ENCODE peak calls at places on chromosomes 13 and 19, in seven cellular contexts. O is mammary epithelial cell; L is A549; W is effector memory CD4-positive, alpha-beta T cell; S is body of pancreas; U is HCT116; K is A673. G is an unnamed sample.

GRCh38 chr19:48826606-48827020 is 9.7 kb downstream of the HSD17B14 start:
- DNase-seq in O (no peak), L (peak; percentile 56), W (no peak), S (peak; percentile 73), U (no peak), K (no peak), G (no peak)

GRCh38 chr19:39308531-39309304 is 11.9 kb downstream of the LRFN1 start:
- DNase-seq in O (no peak), L (peak; percentile 71), W (no peak), S (no peak), U (no peak), K (peak; percentile 31), G (no peak)

GRCh38 chr19:8194528-8195275 is 14.5 kb upstream of the CERS4 start:
- DNase-seq in O (peak; percentile 40), L (no peak), W (peak; percentile 47), S (no peak), U (no peak), K (no peak), G (no peak)

GRCh38 chr13:19178901-19179593 is 2.6 kb downstream of the TUBA3C start:
- DNase-seq in O (no peak), L (no peak), W (no peak), S (peak; percentile 49), U (no peak), K (no peak), G (no peak)

GRCh38 chr19:31515931-31516330 is 166.7 kb upstream of the TSHZ3 start:
- DNase-seq in O (no peak), L (no peak), W (no peak), S (no peak), U (no peak), K (no peak), G (peak; percentile 22)

GRCh38 chr19:24069907-24070657 is 16.9 kb upstream of the ZNF254 start:
- DNase-seq in O (peak; percentile 27), L (no peak), W (no peak), S (no peak), U (no peak), K (no peak), G (no peak)

GRCh38 chr19:17091758-17092333 is 16.3 kb downstream of the MYO9B start:
- DNase-seq in O (no peak), L (no peak), W (no peak), S (no peak), U (no peak), K (no peak), G (no peak)

GRCh38 chr19:30909216-30909615 is 440.0 kb downstream of the TSHZ3 start:
- DNase-seq in O (no peak), L (no peak), W (no peak), S (no peak), U (no peak), K (no peak), G (no peak)

GRCh38 chr13:71979616-71980015 is 112.6 kb upstream of the DACH1 start:
- DNase-seq in O (peak; percentile 12), L (peak; percentile 1), W (no peak), S (no peak), U (peak; percentile 6), K (peak; percentile 4), G (no peak)

GRCh38 chr13:23578411-23579071 is 8.3 kb downstream of the TNFRSF19 start:
- DNase-seq in O (peak; percentile 70), L (peak; percentile 59), W (peak; percentile 48), S (peak; percentile 83), U (no peak), K (peak; percentile 66), G (peak; percentile 66)

GRCh38 chr19:35346193-35347052 is 1.3 kb upstream of the FFAR1 start:
- DNase-seq in O (peak; percentile 17), L (no peak), W (peak; percentile 62), S (peak; percentile 14), U (no peak), K (no peak), G (no peak)

GRCh38 chr19:45474941-45475516 is 7.2 kb downstream of the FOSB start:
- DNase-seq in O (no peak), L (no peak), W (peak; percentile 73), S (no peak), U (no peak), K (no peak), G (no peak)

GRCh38 chr19:1365964-1366695 is 17.6 kb upstream of the NDUFS7 start:
- DNase-seq in O (no peak), L (no peak), W (no peak), S (no peak), U (no peak), K (no peak), G (no peak)

GRCh38 chr19:6740589-6741348 is 1.3 kb downstream of the TRIP10 start:
- DNase-seq in O (peak; percentile 35), L (peak; percentile 27), W (peak; percentile 13), S (peak; percentile 50), U (no peak), K (no peak), G (peak; percentile 70)

GRCh38 chr19:1004803-1005664 is 4.8 kb downstream of the GRIN3B start:
- DNase-seq in O (no peak), L (no peak), W (no peak), S (no peak), U (no peak), K (no peak), G (no peak)

GRCh38 chr19:14096272-14096992 is 5.9 kb upstream of the SAMD1 start:
- DNase-seq in O (no peak), L (no peak), W (no peak), S (no peak), U (no peak), K (no peak), G (no peak)

GRCh38 chr19:46731584-46731983 is 14.3 kb upstream of the FKRP start:
- DNase-seq in O (peak; percentile 43), L (no peak), W (no peak), S (no peak), U (no peak), K (no peak), G (no peak)

GRCh38 chr19:10861118-10861651 is 10.2 kb upstream of the CARM1 start:
- DNase-seq in O (no peak), L (peak; percentile 51), W (peak; percentile 9), S (peak; percentile 31), U (peak; percentile 31), K (peak; percentile 69), G (no peak)

GRCh38 chr13:57633950-57634828 is 2.6 kb downstream of the PCDH17 start:
- DNase-seq in O (no peak), L (no peak), W (no peak), S (peak; percentile 12), U (no peak), K (no peak), G (no peak)

DNA sequence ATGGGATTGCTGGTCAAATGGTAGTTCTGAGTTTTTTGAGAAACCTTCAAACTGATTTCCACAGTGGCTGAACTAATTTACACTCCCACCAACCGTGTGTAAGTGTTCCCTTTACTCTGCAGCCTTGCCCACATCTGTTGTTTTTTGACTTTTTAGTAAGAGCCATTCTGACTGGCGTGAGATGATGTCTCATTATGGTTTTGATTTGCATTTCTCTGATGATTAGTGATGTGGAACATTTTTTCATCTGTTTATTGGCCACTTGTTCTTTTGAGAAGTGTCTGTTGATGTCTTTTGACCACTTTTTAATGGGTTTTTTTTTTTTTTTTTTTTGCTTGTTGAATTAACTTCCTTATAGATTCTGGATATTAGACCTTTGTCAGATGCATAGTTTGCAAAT is 4.3 kb downstream of the CAB39L start:
- DNase-seq in O (no peak), L (no peak), W (no peak), S (no peak), U (no peak), K (no peak), G (no peak)
- H3K4me1 ChIP-seq in O (no peaks in the 10 kb centered on the region), L (no peaks in the 10 kb centered on the region), W (no peaks in the 10 kb centered on the region), S (peaks cover 8% of the 10 kb centered on the region), U (peaks cover 4% of the 10 kb centered on the region), K (peaks cover 5% of the 10 kb centered on the region), G (no peaks in the 10 kb centered on the region)

DNA sequence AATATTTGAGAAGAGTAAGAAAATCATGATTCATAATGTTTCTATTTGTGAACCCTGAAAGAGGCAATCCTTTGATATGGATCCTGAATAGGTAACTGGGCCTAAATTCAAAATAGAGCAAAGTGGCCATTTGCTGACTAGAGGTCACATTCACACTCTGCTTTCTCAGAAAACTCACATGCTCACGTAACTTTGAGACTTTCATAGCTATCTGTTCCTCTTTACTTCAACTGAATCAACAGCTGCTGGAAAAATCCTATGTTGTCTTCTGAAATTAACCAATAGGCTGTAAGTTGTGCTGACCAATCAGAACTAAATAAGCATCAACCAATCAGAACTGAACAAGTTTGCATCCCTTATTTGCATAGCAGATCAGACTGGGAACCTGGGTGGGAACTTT is 24.0 kb upstream of the TBC1D4 start:
- DNase-seq in O (no peak), L (no peak), W (no peak), S (no peak), U (no peak), K (no peak), G (no peak)
- H3K4me1 ChIP-seq in O (peaks cover 6% of the 10 kb centered on the region), L (no peaks in the 10 kb centered on the region), W (no peaks in the 10 kb centered on the region), S (no peaks in the 10 kb centered on the region), U (no peaks in the 10 kb centered on the region), K (peaks cover 7% of the 10 kb centered on the region), G (no peaks in the 10 kb centered on the region)

GRCh38 chr13:110529522-110530311 is 31.8 kb downstream of the RAB20 start:
- DNase-seq in O (no peak), L (no peak), W (no peak), S (no peak), U (no peak), K (no peak), G (no peak)

GRCh38 chr13:110531671-110532083 is 29.8 kb downstream of the RAB20 start:
- DNase-seq in O (no peak), L (no peak), W (no peak), S (no peak), U (no peak), K (no peak), G (no peak)

GRCh38 chr13:110528371-110528770 is 33.2 kb downstream of the RAB20 start:
- DNase-seq in O (no peak), L (no peak), W (no peak), S (no peak), U (no peak), K (no peak), G (no peak)

GRCh38 chr13:110530839-110531499 is 30.6 kb downstream of the RAB20 start:
- DNase-seq in O (no peak), L (no peak), W (no peak), S (no peak), U (no peak), K (no peak), G (no peak)

GRCh38 chr13:110528911-110529310 is 32.6 kb downstream of the RAB20 start:
- DNase-seq in O (no peak), L (no peak), W (no peak), S (no peak), U (no peak), K (no peak), G (no peak)
- H3K4me1 ChIP-seq in O (peaks cover 26% of the 10 kb centered on the region), L (peaks cover 3% of the 10 kb centered on the region), W (peaks cover 10% of the 10 kb centered on the region), S (peaks cover 79% of the 10 kb centered on the region), U (peaks cover 52% of the 10 kb centered on the region), K (no peaks in the 10 kb centered on the region), G (no peaks in the 10 kb centered on the region)

GRCh38 chr19:41425174-41426115 is 1.7 kb downstream of the B3GNT8 start:
- DNase-seq in O (no peak), L (no peak), W (no peak), S (no peak), U (no peak), K (no peak), G (no peak)

GRCh38 chr19:41426116-41426841 is 895 bp downstream of the B3GNT8 start:
- DNase-seq in O (no peak), L (no peak), W (no peak), S (no peak), U (no peak), K (no peak), G (no peak)

GRCh38 chr19:41422955-41423354 is 4.2 kb downstream of the B3GNT8 start:
- DNase-seq in O (no peak), L (no peak), W (no peak), S (no peak), U (no peak), K (no peak), G (no peak)

GRCh38 chr19:41422456-41422855 is 4.7 kb downstream of the B3GNT8 start:
- DNase-seq in O (no peak), L (no peak), W (no peak), S (no peak), U (no peak), K (no peak), G (no peak)

GRCh38 chr19:41424335-41425173 is 2.6 kb downstream of the B3GNT8 start:
- DNase-seq in O (no peak), L (no peak), W (no peak), S (no peak), U (no peak), K (no peak), G (no peak)
- H3K4me1 ChIP-seq in O (peaks cover 26% of the 10 kb centered on the region), L (no peaks in the 10 kb centered on the region), W (peaks cover 23% of the 10 kb centered on the region), S (peaks cover 9% of the 10 kb centered on the region), U (no peaks in the 10 kb centered on the region), K (peaks cover 25% of the 10 kb centered on the region), G (peaks cover 9% of the 10 kb centered on the region)